ENCODE peak calls at places on chromosomes 5 and 9, in four cellular contexts. S, G, M and R are unnamed samples.

GRCh38 chr9:120221844-120222243 is 358.1 kb downstream of the CDK5RAP2 start:
- DNase-seq in S (no peak), G (no peak), M (no peak), R (peak)

GRCh38 chr5:1564182-1564748 is 40.5 kb upstream of the LPCAT1 start:
- DNase-seq in S (no peak), G (peak), M (peak), R (no peak)

GRCh38 chr5:134215757-134216156 is 10.1 kb downstream of the PPP2CA start:
- DNase-seq in S (no peak), G (no peak), M (no peak), R (no peak)

GRCh38 chr5:73278693-73279092 is 105.7 kb downstream of the TMEM174 start:
- DNase-seq in S (no peak), G (peak), M (no peak), R (no peak)

GRCh38 chr5:60700347-60700815 is 415 bp upstream of the DEPDC1B start:
- DNase-seq in S (no peak), G (peak), M (peak), R (no peak)

GRCh38 chr9:86407022-86407421 is 52.8 kb upstream of the TUT7 start:
- DNase-seq in S (peak), G (peak), M (peak), R (no peak)

GRCh38 chr5:89816038-89816437 is 593.5 kb downstream of the CETN3 start:
- DNase-seq in S (no peak), G (no peak), M (no peak), R (no peak)

GRCh38 chr5:112186401-112186990 is 232.6 kb downstream of the EPB41L4A start:
- DNase-seq in S (peak), G (peak), M (peak), R (no peak)

GRCh38 chr5:58188287-58188651 is 271.6 kb downstream of the PLK2 start:
- DNase-seq in S (peak), G (peak), M (no peak), R (no peak)

GRCh38 chr9:133315997-133316396 is 20.0 kb downstream of the SURF6 start:
- DNase-seq in S (no peak), G (no peak), M (no peak), R (no peak)

GRCh38 chr5:96408276-96408777 is 24.7 kb downstream of the PCSK1 start:
- DNase-seq in S (peak), G (no peak), M (no peak), R (no peak)

GRCh38 chr5:136526798-136527197 is 161.5 kb upstream of the TRPC7 start:
- DNase-seq in S (no peak), G (no peak), M (no peak), R (no peak)

GRCh38 chr5:133721365-133721764 is 109.0 kb upstream of the FSTL4 start:
- DNase-seq in S (no peak), G (no peak), M (no peak), R (no peak)

DNA sequence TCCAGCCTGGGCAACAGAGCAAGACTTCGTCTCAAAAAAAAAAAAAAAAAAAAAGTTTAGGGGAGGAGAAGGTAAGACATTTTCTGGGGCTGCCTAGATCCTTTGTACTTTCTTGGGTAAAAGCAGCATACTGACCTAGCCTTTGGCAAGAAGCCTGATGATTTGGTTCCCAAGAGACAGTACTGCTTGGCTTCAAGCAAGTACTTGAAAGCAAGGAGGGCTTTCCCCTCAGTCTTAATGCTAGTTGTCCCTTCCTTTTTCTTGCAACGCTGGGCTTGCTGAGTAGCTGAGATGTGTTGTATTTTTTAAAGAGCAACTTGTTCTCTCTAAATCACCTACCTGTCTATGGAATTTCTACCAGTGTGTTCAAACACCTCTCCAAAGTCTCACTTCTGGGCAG is 76.2 kb downstream of the INSYN2B start:
- DNase-seq in S (no peak), G (no peak), M (no peak), R (no peak)
- TF ChIP-seq HMGXB4 in S (no peak), G (no peak), M (no peak), R (no peak)

DNA sequence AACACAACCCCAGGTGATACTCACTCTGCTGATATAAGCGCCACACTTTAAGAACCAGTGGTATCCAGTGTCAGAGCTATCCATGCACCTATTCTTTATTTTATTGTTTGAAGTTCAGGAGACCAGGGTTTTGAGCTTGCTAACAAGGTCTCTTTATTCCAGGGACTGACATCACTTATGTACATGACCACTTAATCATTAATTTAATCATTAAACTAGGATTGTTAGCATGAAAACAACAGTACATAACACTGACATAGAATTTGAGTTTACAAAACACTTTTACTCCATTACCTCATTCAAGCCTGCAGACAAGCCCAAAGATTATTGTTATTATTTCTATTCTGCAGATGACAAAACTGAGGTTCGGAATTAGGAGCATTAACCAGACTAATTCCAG is 151.4 kb upstream of the IQGAP2 start:
- DNase-seq in S (no peak), G (no peak), M (no peak), R (no peak)
- TF ChIP-seq HMGXB4 in S (no peak), G (no peak), M (no peak), R (no peak)

GRCh38 chr9:110152704-110153374 is 55.1 kb downstream of the C9orf152 start:
- DNase-seq in S (peak), G (peak), M (peak), R (no peak)
- TF ChIP-seq HMGXB4 in S (no peak), G (no peak), M (no peak), R (no peak)

GRCh38 chr9:75995066-75995465 is 104.6 kb downstream of the PCSK5 start:
- DNase-seq in S (no peak), G (no peak), M (no peak), R (no peak)
- TF ChIP-seq HMGXB4 in S (no peak), G (no peak), M (no peak), R (no peak)

GRCh38 chr9:136409557-136410455 is 608 bp downstream of the ENTR1 start:
- DNase-seq in S (peak), G (peak), M (peak), R (peak)
- TF ChIP-seq HMGXB4 in S (no peak), G (peak), M (no peak), R (no peak)